ENCODE peak calls at places on chromosomes 4 and X, in ten cellular contexts. F is HCT116; H is fibroblast of lung; Q is NB4; S is LNCaP clone FGC; I is kidney; Z is HepG2; G is left ventricle myocardium inferior; D is CD4-positive, alpha-beta memory T cell; K is AG09309. M is an unnamed sample.

GRCh38 chr4:166594326-166594946 is 639.9 kb downstream of the SPOCK3 start:
- DNase-seq in F (peak), H (peak), Q (peak), S (peak), I (no peak), Z (peak), G (no peak), D (no peak), K (no peak), M (peak)

GRCh38 chr4:5611656-5612187 is 96.6 kb downstream of the EVC2 start:
- DNase-seq in F (no peak), H (no peak), Q (no peak), S (no peak), I (no peak), Z (no peak), G (no peak), D (no peak), K (no peak), M (no peak)

GRCh38 chr4:7759221-7759620 is 180.4 kb downstream of the AFAP1 start:
- DNase-seq in F (no peak), H (no peak), Q (peak), S (no peak), I (peak), Z (no peak), G (no peak), D (peak), K (no peak), M (no peak)

GRCh38 chr4:165502919-165503907 is 124.4 kb downstream of the CPE start:
- DNase-seq in F (peak), H (peak), Q (no peak), S (peak), I (no peak), Z (peak), G (no peak), D (no peak), K (no peak), M (no peak)

GRCh38 chrX:1673337-1673736 is 58.5 kb downstream of the ASMT start:
- DNase-seq in F (peak), H (no peak), Q (peak), S (no peak), I (no peak), Z (peak), G (no peak), D (peak), K (no peak), M (no peak)

GRCh38 chrX:46882266-46882665 is 30.0 kb upstream of the JADE3 start:
- DNase-seq in F (no peak), H (no peak), Q (no peak), S (no peak), I (no peak), Z (no peak), G (no peak), D (no peak), K (no peak), M (no peak)

GRCh38 chr4:110344165-110344564 is 131.8 kb upstream of the ENPEP start:
- DNase-seq in F (peak), H (no peak), Q (peak), S (no peak), I (no peak), Z (no peak), G (no peak), D (no peak), K (no peak), M (no peak)

GRCh38 chr4:3809451-3810110 is 43.4 kb downstream of the ADRA2C start:
- DNase-seq in F (no peak), H (no peak), Q (no peak), S (no peak), I (peak), Z (no peak), G (no peak), D (no peak), K (no peak), M (no peak)

GRCh38 chr4:124483043-124483906 is 229.3 kb downstream of the ANKRD50 start:
- DNase-seq in F (no peak), H (peak), Q (no peak), S (peak), I (no peak), Z (no peak), G (no peak), D (no peak), K (no peak), M (no peak)

GRCh38 chr4:37054670-37055069 is 189.9 kb upstream of the NWD2 start:
- DNase-seq in F (no peak), H (no peak), Q (no peak), S (no peak), I (no peak), Z (no peak), G (no peak), D (no peak), K (no peak), M (no peak)

GRCh38 chrX:24987731-24988130 is 28.0 kb downstream of the ARX start:
- DNase-seq in F (no peak), H (no peak), Q (no peak), S (no peak), I (no peak), Z (no peak), G (no peak), D (no peak), K (no peak), M (no peak)

GRCh38 chr4:12137556-12137955 is 708.9 kb upstream of the HS3ST1 start:
- DNase-seq in F (no peak), H (no peak), Q (no peak), S (peak), I (no peak), Z (no peak), G (no peak), D (no peak), K (no peak), M (no peak)

GRCh38 chrX:134670241-134670811 is 12.1 kb upstream of the PLAC1 start:
- DNase-seq in F (no peak), H (peak), Q (no peak), S (no peak), I (peak), Z (peak), G (no peak), D (no peak), K (no peak), M (no peak)

GRCh38 chr4:187060551-187060950 is 336.9 kb upstream of the FAT1 start:
- DNase-seq in F (no peak), H (no peak), Q (no peak), S (no peak), I (no peak), Z (no peak), G (no peak), D (no peak), K (no peak), M (no peak)

GRCh38 chrX:101252634-101253033 is 33.0 kb downstream of the DRP2 start:
- DNase-seq in F (no peak), H (no peak), Q (no peak), S (no peak), I (no peak), Z (no peak), G (no peak), D (no peak), K (no peak), M (no peak)

GRCh38 chr4:77021614-77022089 is 54.1 kb downstream of the CCNI start:
- DNase-seq in F (no peak), H (peak), Q (peak), S (no peak), I (no peak), Z (no peak), G (no peak), D (no peak), K (peak), M (peak)

GRCh38 chr4:99573735-99574368 is 772 bp upstream of the MTTP start:
- DNase-seq in F (no peak), H (no peak), Q (no peak), S (no peak), I (no peak), Z (no peak), G (no peak), D (no peak), K (no peak), M (no peak)

GRCh38 chrX:27966955-27967354 is 14.3 kb downstream of the DCAF8L1 start:
- DNase-seq in F (no peak), H (peak), Q (no peak), S (peak), I (no peak), Z (no peak), G (no peak), D (no peak), K (no peak), M (peak)

GRCh38 chrX:151702021-151702714 is 6.9 kb downstream of the PRRG3 start:
- DNase-seq in F (no peak), H (peak), Q (no peak), S (no peak), I (no peak), Z (no peak), G (no peak), D (no peak), K (no peak), M (no peak)

GRCh38 chr4:137519406-137519805 is 12.9 kb downstream of the PCDH18 start:
- DNase-seq in F (no peak), H (peak), Q (no peak), S (peak), I (no peak), Z (no peak), G (no peak), D (no peak), K (no peak), M (peak)

GRCh38 chr4:88320780-88321373 is 36.5 kb upstream of the PPM1K start:
- DNase-seq in F (no peak), H (peak), Q (peak), S (peak), I (no peak), Z (no peak), G (peak), D (peak), K (no peak), M (no peak)

GRCh38 chrX:31199770-31200114 is 127.9 kb upstream of the FTHL17 start:
- DNase-seq in F (no peak), H (no peak), Q (no peak), S (no peak), I (no peak), Z (peak), G (no peak), D (no peak), K (no peak), M (no peak)

GRCh38 chrX:154890990-154891639 is 5.0 kb downstream of the F8A1 start:
- DNase-seq in F (no peak), H (no peak), Q (no peak), S (no peak), I (no peak), Z (no peak), G (no peak), D (no peak), K (no peak), M (peak)

GRCh38 chrX:39772057-39772832 is 325.5 kb downstream of the BCOR start:
- DNase-seq in F (no peak), H (peak), Q (peak), S (no peak), I (no peak), Z (peak), G (no peak), D (peak), K (no peak), M (no peak)

GRCh38 chrX:2696698-2697215 is 5.7 kb downstream of the CD99 start:
- DNase-seq in F (no peak), H (peak), Q (peak), S (peak), I (no peak), Z (no peak), G (no peak), D (peak), K (no peak), M (peak)

GRCh38 chrX:18758166-18758932 is 50.9 kb downstream of the PPEF1 start:
- DNase-seq in F (no peak), H (no peak), Q (no peak), S (no peak), I (no peak), Z (no peak), G (no peak), D (no peak), K (no peak), M (no peak)

GRCh38 chrX:150456941-150457340 is 93.8 kb downstream of the MAMLD1 start:
- DNase-seq in F (no peak), H (no peak), Q (no peak), S (no peak), I (no peak), Z (no peak), G (no peak), D (no peak), K (no peak), M (no peak)

GRCh38 chr4:123649248-123649643 is 252.7 kb downstream of the SPRY1 start:
- DNase-seq in F (no peak), H (no peak), Q (no peak), S (no peak), I (no peak), Z (no peak), G (no peak), D (no peak), K (no peak), M (no peak)

GRCh38 chr4:142331646-142332045 is 514.5 kb downstream of the INPP4B start:
- DNase-seq in F (no peak), H (peak), Q (no peak), S (no peak), I (no peak), Z (no peak), G (no peak), D (no peak), K (peak), M (peak)

GRCh38 chrX:48737940-48738339 is 23.6 kb upstream of the GLOD5 start:
- DNase-seq in F (no peak), H (no peak), Q (peak), S (no peak), I (no peak), Z (no peak), G (no peak), D (no peak), K (no peak), M (no peak)

GRCh38 chrX:101160001-101160400 is 59.6 kb upstream of the DRP2 start:
- DNase-seq in F (no peak), H (peak), Q (no peak), S (no peak), I (no peak), Z (no peak), G (no peak), D (no peak), K (peak), M (no peak)

GRCh38 chrX:2967584-2967983 is 38.4 kb upstream of the ARSD start:
- DNase-seq in F (no peak), H (no peak), Q (no peak), S (no peak), I (no peak), Z (no peak), G (no peak), D (no peak), K (no peak), M (no peak)

GRCh38 chrX:64894454-64895038 is 81.7 kb downstream of the ZC4H2 start:
- DNase-seq in F (peak), H (no peak), Q (peak), S (no peak), I (no peak), Z (peak), G (no peak), D (peak), K (no peak), M (no peak)

GRCh38 chrX:105331244-105331643 is 110.8 kb upstream of the TEX13A start:
- DNase-seq in F (no peak), H (peak), Q (no peak), S (no peak), I (no peak), Z (no peak), G (no peak), D (no peak), K (no peak), M (no peak)

GRCh38 chr4:182808673-182809416 is 108.3 kb downstream of the DCTD start:
- DNase-seq in F (no peak), H (peak), Q (peak), S (no peak), I (no peak), Z (no peak), G (no peak), D (no peak), K (peak), M (no peak)

GRCh38 chr4:139279723-139280620 is at the start of gene MGARP:
- DNase-seq in F (no peak), H (peak), Q (no peak), S (no peak), I (peak), Z (no peak), G (peak), D (no peak), K (no peak), M (no peak)

GRCh38 chrX:56813318-56813837 is 84.3 kb downstream of the NBDY start:
- DNase-seq in F (no peak), H (peak), Q (peak), S (no peak), I (no peak), Z (no peak), G (no peak), D (peak), K (peak), M (peak)

GRCh38 chr4:73446336-73446938 is 10.4 kb downstream of the AFP start:
- DNase-seq in F (peak), H (peak), Q (peak), S (no peak), I (no peak), Z (peak), G (no peak), D (peak), K (no peak), M (no peak)

GRCh38 chr4:52863324-52863723 is 1.2 kb downstream of the RASL11B start:
- DNase-seq in F (no peak), H (peak), Q (no peak), S (no peak), I (no peak), Z (no peak), G (no peak), D (no peak), K (no peak), M (no peak)
- H3K4me3 ChIP-seq in F (no peak), H (peak), Q (no peak), S (no peak), I (peak), Z (no peak), G (peak), D (no peak), K (no peak), M (no peak)

GRCh38 chr4:8857682-8858187 is 13.9 kb downstream of the HMX1 start:
- DNase-seq in F (no peak), H (no peak), Q (no peak), S (no peak), I (no peak), Z (no peak), G (no peak), D (no peak), K (no peak), M (no peak)

GRCh38 chr4:8856835-8857590 is 14.6 kb downstream of the HMX1 start:
- DNase-seq in F (no peak), H (no peak), Q (peak), S (no peak), I (no peak), Z (no peak), G (no peak), D (no peak), K (no peak), M (no peak)

GRCh38 chr4:8859550-8860095 is 12.0 kb downstream of the HMX1 start:
- DNase-seq in F (no peak), H (no peak), Q (no peak), S (no peak), I (no peak), Z (no peak), G (no peak), D (no peak), K (no peak), M (no peak)

GRCh38 chr4:8858925-8859210 is 12.8 kb downstream of the HMX1 start:
- DNase-seq in F (no peak), H (no peak), Q (no peak), S (no peak), I (no peak), Z (no peak), G (no peak), D (no peak), K (no peak), M (no peak)

GRCh38 chr4:8858188-8858924 is 13.3 kb downstream of the HMX1 start:
- DNase-seq in F (no peak), H (no peak), Q (no peak), S (no peak), I (no peak), Z (no peak), G (no peak), D (no peak), K (no peak), M (no peak)
- H3K4me3 ChIP-seq in F (no peak), H (no peak), Q (no peak), S (no peak), I (no peak), Z (no peak), G (peak), D (no peak), K (no peak), M (no peak)

GRCh38 chr4:53900275-53900649 is 164.1 kb downstream of the CHIC2 start:
- DNase-seq in F (no peak), H (no peak), Q (no peak), S (no peak), I (no peak), Z (no peak), G (no peak), D (no peak), K (no peak), M (no peak)
- H3K4me3 ChIP-seq in F (no peak), H (no peak), Q (no peak), S (no peak), I (no peak), Z (no peak), G (no peak), D (no peak), K (no peak), M (no peak)

GRCh38 chrX:69216446-69216845 is 51.2 kb upstream of the PJA1 start:
- DNase-seq in F (no peak), H (no peak), Q (no peak), S (no peak), I (no peak), Z (no peak), G (no peak), D (no peak), K (no peak), M (no peak)
- H3K4me3 ChIP-seq in F (no peak), H (no peak), Q (no peak), S (no peak), I (no peak), Z (no peak), G (no peak), D (no peak), K (no peak), M (no peak)

GRCh38 chr4:158170691-158171455 is 2.0 kb downstream of the GASK1B start:
- DNase-seq in F (no peak), H (peak), Q (no peak), S (peak), I (peak), Z (peak), G (peak), D (no peak), K (no peak), M (no peak)
- H3K4me3 ChIP-seq in F (no peak), H (peak), Q (no peak), S (peak), I (peak), Z (peak), G (peak), D (no peak), K (peak), M (peak)

GRCh38 chr4:60223098-60223497 is 977.0 kb upstream of the ADGRL3 start:
- DNase-seq in F (no peak), H (no peak), Q (no peak), S (no peak), I (no peak), Z (no peak), G (no peak), D (no peak), K (no peak), M (peak)
- H3K4me3 ChIP-seq in F (no peak), H (no peak), Q (no peak), S (no peak), I (no peak), Z (no peak), G (no peak), D (no peak), K (no peak), M (no peak)

GRCh38 chrX:66014084-66014483 is 25.8 kb downstream of the VSIG4 start:
- DNase-seq in F (no peak), H (no peak), Q (no peak), S (no peak), I (no peak), Z (no peak), G (no peak), D (no peak), K (no peak), M (no peak)

GRCh38 chrX:66015906-66016689 is 23.8 kb downstream of the VSIG4 start:
- DNase-seq in F (no peak), H (no peak), Q (no peak), S (no peak), I (no peak), Z (no peak), G (no peak), D (no peak), K (no peak), M (no peak)

GRCh38 chrX:66016905-66017658 is 22.8 kb downstream of the VSIG4 start:
- DNase-seq in F (no peak), H (no peak), Q (no peak), S (no peak), I (no peak), Z (no peak), G (no peak), D (no peak), K (no peak), M (no peak)

GRCh38 chrX:66014560-66014959 is 25.3 kb downstream of the VSIG4 start:
- DNase-seq in F (no peak), H (no peak), Q (peak), S (no peak), I (no peak), Z (no peak), G (no peak), D (no peak), K (no peak), M (no peak)

GRCh38 chrX:66015152-66015827 is 24.6 kb downstream of the VSIG4 start:
- DNase-seq in F (no peak), H (no peak), Q (peak), S (no peak), I (peak), Z (no peak), G (peak), D (no peak), K (no peak), M (no peak)
- H3K4me3 ChIP-seq in F (no peak), H (no peak), Q (peak), S (no peak), I (no peak), Z (no peak), G (peak), D (no peak), K (no peak), M (no peak)

DNA sequence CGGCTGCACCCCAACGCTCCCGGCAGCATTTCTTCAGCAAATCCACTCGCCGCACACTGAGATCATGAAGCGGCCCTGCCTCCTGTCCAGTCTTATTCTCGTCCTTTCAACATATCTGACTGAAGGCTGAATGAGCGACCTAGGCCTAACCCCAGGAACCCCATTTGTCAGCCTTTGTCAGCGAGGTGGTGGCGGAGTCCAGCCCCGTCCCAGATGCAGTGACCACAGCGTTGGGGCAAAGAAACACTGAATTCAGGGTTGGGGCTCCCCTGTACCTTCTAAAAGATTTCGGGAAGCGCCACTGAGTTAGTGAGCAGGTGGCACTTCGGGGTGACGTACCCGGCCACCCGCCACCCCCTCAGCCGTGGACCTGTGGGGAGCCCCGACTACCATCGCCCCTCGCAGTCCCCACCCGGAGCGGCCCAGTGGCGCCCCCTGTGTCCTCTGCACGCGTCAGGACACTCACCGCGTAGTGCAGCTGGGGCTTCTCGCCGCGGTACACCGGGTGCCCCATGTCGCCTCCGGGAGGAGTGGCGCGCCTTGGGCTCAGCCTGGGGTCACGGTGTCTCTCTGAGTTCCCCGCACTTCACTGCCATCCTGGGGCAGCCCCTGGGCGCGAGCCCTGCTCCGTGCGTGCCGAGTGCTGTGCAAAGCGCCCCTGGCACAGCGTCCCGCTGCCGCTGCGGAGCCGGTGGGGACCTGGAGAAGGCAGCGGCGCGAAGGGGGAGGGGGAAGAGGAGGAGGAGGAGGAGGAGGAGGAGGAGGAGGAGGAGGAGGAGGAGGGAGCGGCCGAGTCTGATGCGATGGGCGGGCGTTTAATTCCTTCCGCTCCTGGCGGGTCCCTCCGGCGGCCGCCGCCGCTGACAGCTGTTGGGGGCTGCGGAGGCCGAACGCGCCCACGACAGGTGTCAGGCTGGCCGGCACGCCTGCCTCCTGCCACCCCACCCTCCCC is 134.1 kb downstream of the AMELX start:
- DNase-seq in F (no peak), H (no peak), Q (no peak), S (no peak), I (peak), Z (no peak), G (peak), D (no peak), K (no peak), M (no peak)
- H3K4me3 ChIP-seq in F (no peak), H (peak), Q (no peak), S (peak), I (peak), Z (no peak), G (peak), D (no peak), K (peak), M (peak)

M was measured in skeletal muscle cell.